ENCODE peak calls at places on chromosomes 5 and 9, in six cellular contexts. B is thoracic aorta; J is NCI-H1436 treated with DMSO at 0.1 percent for 48 hours; A is activated T-cell treated with anti-CD3 and anti-CD28 coated beads, Interleukin-2, amount 50 U/mL, for 72 hours; N is RKO; I is neuronal stem cell. V is an unnamed sample.

GRCh38 chr9:2655411-2655901 is 33.9 kb downstream of the VLDLR start:
- DNase-seq in A (peak), B (peak), J (no peak), I (no peak), N (peak), V (peak)

GRCh38 chr5:139394123-139394653 is 716 bp downstream of the PROB1 start:
- DNase-seq in I (no peak), B (no peak), A (peak), N (no peak), J (no peak), V (peak)

GRCh38 chr9:89815061-89815902 is 210.5 kb downstream of the GADD45G start:
- DNase-seq in J (no peak), A (no peak), N (no peak), I (no peak), B (no peak), V (no peak)

GRCh38 chr9:122904466-122904822 is 715 bp downstream of the RC3H2 start:
- DNase-seq in N (peak), A (peak), I (no peak), B (no peak), J (no peak), V (peak)

GRCh38 chr9:134642385-134643181 is 980 bp downstream of the COL5A1 start:
- DNase-seq in J (no peak), B (no peak), A (no peak), I (peak), N (no peak), V (no peak)

GRCh38 chr5:143892908-143893307 is 80.9 kb downstream of the HMHB1 start:
- DNase-seq in N (no peak), I (no peak), A (no peak), J (no peak), B (no peak), V (no peak)

GRCh38 chr9:20988916-20989315 is 42.5 kb downstream of the HACD4 start:
- DNase-seq in B (no peak), I (no peak), A (no peak), J (no peak), N (no peak), V (no peak)

GRCh38 chr5:135739383-135739961 is 95.0 kb upstream of the SLC25A48 start:
- DNase-seq in J (no peak), A (no peak), I (no peak), B (no peak), N (no peak), V (no peak)

GRCh38 chr5:171386861-171387254 is 791 bp upstream of the NPM1 start:
- DNase-seq in B (no peak), N (peak), J (no peak), I (no peak), A (no peak), V (no peak)

GRCh38 chr5:68406767-68407232 is 191.2 kb downstream of the PIK3R1 start:
- DNase-seq in I (no peak), A (no peak), B (no peak), J (no peak), N (no peak), V (no peak)

GRCh38 chr9:69168709-69169217 is 5.3 kb upstream of the TJP2 start:
- DNase-seq in A (peak), J (peak), N (no peak), B (no peak), I (no peak), V (peak)

GRCh38 chr5:144120781-144121180 is 49.7 kb downstream of the YIPF5 start:
- DNase-seq in I (no peak), N (no peak), A (no peak), J (no peak), B (no peak), V (no peak)

GRCh38 chr5:141882594-141883183 is 4.5 kb upstream of the PCDH1 start:
- DNase-seq in A (no peak), I (no peak), N (no peak), J (no peak), B (no peak), V (no peak)

GRCh38 chr9:113463418-113464285 is at the start of gene RGS3:
- DNase-seq in I (peak), A (no peak), J (peak), N (no peak), B (no peak), V (no peak)

GRCh38 chr9:36874921-36875320 is 159.1 kb downstream of the PAX5 start:
- DNase-seq in I (no peak), J (no peak), N (peak), B (no peak), A (no peak), V (no peak)

GRCh38 chr5:58924306-58924705 is 341.4 kb downstream of the RAB3C start:
- DNase-seq in A (no peak), J (no peak), I (no peak), N (no peak), B (no peak), V (no peak)

GRCh38 chr5:96823900-96824351 is 16.2 kb upstream of the ERAP1 start:
- DNase-seq in I (no peak), J (no peak), A (no peak), B (no peak), N (peak), V (no peak)

GRCh38 chr9:69149321-69149807 is 24.7 kb upstream of the TJP2 start:
- DNase-seq in I (no peak), N (no peak), B (no peak), A (no peak), J (no peak), V (no peak)

GRCh38 chr9:21711504-21711903 is 90.9 kb upstream of the MTAP start:
- DNase-seq in B (no peak), J (no peak), N (no peak), I (peak), A (peak), V (peak)

GRCh38 chr9:13899924-13900323 is 414.0 kb downstream of the NFIB start:
- DNase-seq in N (no peak), B (no peak), A (no peak), J (no peak), I (no peak), V (no peak)

GRCh38 chr9:136975624-136976023 is 1.7 kb upstream of the PTGDS start:
- DNase-seq in J (no peak), N (no peak), B (no peak), I (no peak), A (peak), V (peak)

GRCh38 chr5:88502179-88503064 is 233.8 kb upstream of the TMEM161B start:
- DNase-seq in I (no peak), N (peak), A (peak), B (no peak), J (no peak), V (peak)

V was measured in stimulated activated naive CD8-positive, alpha-beta T cell treated with anti-CD3 and anti-CD28 coated beads, Interleukin-15, Interleukin-2, amounts not matched to agents 100 U/mL and 50 U/mL, for 24 hours.